ENCODE peak calls at places on chromosomes 4 and X, in nine cellular contexts. E is AG10803; X is mucosa of descending colon; Y is NCI-H1436 treated with DMSO at 0.1 percent for 48 hours; H is MCF 10A; A is NCI-H1105; N is NCI-H2081; O is stimulated activated CD4-positive, alpha-beta T cell treated with anti-CD3 and anti-CD28 coated beads, Interleukin-4, amount 100 ng/mL, for 4 hours; W is pancreas. M is an unnamed sample.

GRCh38 chr4:142512161-142512560 is 333.9 kb downstream of the INPP4B start:
- DNase-seq in E (no peak), X (no peak), Y (no peak), H (no peak), A (no peak), N (no peak), O (no peak), W (no peak), M (no peak)

GRCh38 chr4:160021870-160022269 is 919.0 kb downstream of the RAPGEF2 start:
- DNase-seq in E (no peak), X (no peak), Y (no peak), H (no peak), A (no peak), N (no peak), O (no peak), W (no peak), M (no peak)

GRCh38 chr4:23266401-23266800 is 573.7 kb downstream of the GBA3 start:
- DNase-seq in E (no peak), X (no peak), Y (no peak), H (no peak), A (no peak), N (no peak), O (no peak), W (no peak), M (no peak)

GRCh38 chr4:181416966-181417365 is 826.2 kb upstream of the TENM3 start:
- DNase-seq in E (no peak), X (no peak), Y (no peak), H (peak), A (no peak), N (no peak), O (no peak), W (no peak), M (no peak)

GRCh38 chr4:1151541-1151940 is 20.8 kb downstream of the SPON2 start:
- DNase-seq in E (no peak), X (no peak), Y (no peak), H (no peak), A (no peak), N (no peak), O (no peak), W (peak), M (no peak)

GRCh38 chr4:141388483-141388882 is 167.8 kb downstream of the ZNF330 start:
- DNase-seq in E (peak), X (no peak), Y (no peak), H (peak), A (no peak), N (no peak), O (no peak), W (no peak), M (no peak)

GRCh38 chr4:186857793-186858192 is 134.1 kb upstream of the FAT1 start:
- DNase-seq in E (no peak), X (no peak), Y (no peak), H (no peak), A (no peak), N (no peak), O (no peak), W (no peak), M (no peak)

GRCh38 chrX:102546818-102547493 is 30.4 kb upstream of the TMSB15A start:
- DNase-seq in E (no peak), X (no peak), Y (no peak), H (no peak), A (peak), N (peak), O (no peak), W (no peak), M (no peak)

GRCh38 chrX:148204195-148204594 is 223.1 kb downstream of the FMR1NB start:
- DNase-seq in E (no peak), X (no peak), Y (no peak), H (no peak), A (no peak), N (no peak), O (no peak), W (no peak), M (no peak)

GRCh38 chr4:47915378-47915777 is 995 bp upstream of the NFXL1 start:
- DNase-seq in E (no peak), X (no peak), Y (no peak), H (no peak), A (no peak), N (no peak), O (no peak), W (no peak), M (no peak)

GRCh38 chr4:41505161-41505653 is 32.8 kb upstream of the LIMCH1 start:
- DNase-seq in E (peak), X (no peak), Y (peak), H (peak), A (peak), N (peak), O (no peak), W (no peak), M (no peak)

GRCh38 chr4:174120446-174121142 is 162.9 kb downstream of the FBXO8 start:
- DNase-seq in E (peak), X (peak), Y (peak), H (peak), A (peak), N (peak), O (no peak), W (peak), M (no peak)

GRCh38 chrX:67673741-67674274 is 130.0 kb downstream of the AR start:
- DNase-seq in E (no peak), X (no peak), Y (no peak), H (peak), A (no peak), N (no peak), O (no peak), W (no peak), M (no peak)

GRCh38 chr4:5391492-5391891 is 316.9 kb downstream of the EVC2 start:
- DNase-seq in E (no peak), X (no peak), Y (no peak), H (no peak), A (no peak), N (no peak), O (no peak), W (no peak), M (no peak)

GRCh38 chrX:106246511-106246910 is 78.4 kb downstream of the PWWP3B start:
- DNase-seq in E (peak), X (no peak), Y (no peak), H (peak), A (no peak), N (no peak), O (no peak), W (no peak), M (no peak)

M was measured in mesothelial cell of epicardium.